ENCODE peak calls at places on chromosomes 2 and 18, in six cellular contexts. One of them, this sample, is unnamed. For H3K9me3, the result is how much of the 10 kb centered on the place peaks cover.

GRCh38 chr2:176079285-176079830 is 4.4 kb downstream of the EVX2 start:
- DNase-seq in aorta: no peak
- DNase-seq in A549: peak
- DNase-seq in thoracic aorta: no peak
- DNase-seq in SJCRH30: no peak
- DNase-seq in fibroblast of lung: no peak
- DNase-seq in this sample: no peak

GRCh38 chr2:178006710-178007109 is 65.9 kb downstream of the PDE11A start:
- DNase-seq in aorta: no peak
- DNase-seq in A549: no peak
- DNase-seq in thoracic aorta: no peak
- DNase-seq in SJCRH30: no peak
- DNase-seq in fibroblast of lung: no peak
- DNase-seq in this sample: no peak

GRCh38 chr2:131035112-131035825 is 58.0 kb downstream of the FAM168B start:
- DNase-seq in aorta: no peak
- DNase-seq in A549: no peak
- DNase-seq in thoracic aorta: no peak
- DNase-seq in SJCRH30: no peak
- DNase-seq in fibroblast of lung: no peak
- DNase-seq in this sample: peak

GRCh38 chr2:46963961-46964673 is 48.5 kb upstream of the MCFD2 start:
- DNase-seq in aorta: no peak
- DNase-seq in A549: no peak
- DNase-seq in thoracic aorta: no peak
- DNase-seq in SJCRH30: no peak
- DNase-seq in fibroblast of lung: peak
- DNase-seq in this sample: no peak

GRCh38 chr18:58135170-58135569 is 91.1 kb downstream of the NEDD4L start:
- DNase-seq in aorta: no peak
- DNase-seq in A549: no peak
- DNase-seq in thoracic aorta: no peak
- DNase-seq in SJCRH30: no peak
- DNase-seq in fibroblast of lung: peak
- DNase-seq in this sample: no peak

GRCh38 chr2:222448806-222449205 is 24.5 kb downstream of the SGPP2 start:
- DNase-seq in aorta: no peak
- DNase-seq in A549: no peak
- DNase-seq in thoracic aorta: no peak
- DNase-seq in SJCRH30: peak
- DNase-seq in fibroblast of lung: peak
- DNase-seq in this sample: peak

GRCh38 chr2:196335238-196335637 is 163.9 kb upstream of the STK17B start:
- DNase-seq in aorta: no peak
- DNase-seq in A549: peak
- DNase-seq in thoracic aorta: no peak
- DNase-seq in SJCRH30: no peak
- DNase-seq in fibroblast of lung: peak
- DNase-seq in this sample: no peak

GRCh38 chr2:54394392-54394791 is 61.7 kb upstream of the SPTBN1 start:
- DNase-seq in aorta: no peak
- DNase-seq in A549: no peak
- DNase-seq in thoracic aorta: no peak
- DNase-seq in SJCRH30: no peak
- DNase-seq in fibroblast of lung: peak
- DNase-seq in this sample: no peak

GRCh38 chr18:62616331-62616805 is 93.5 kb downstream of the ZCCHC2 start:
- DNase-seq in aorta: no peak
- DNase-seq in A549: no peak
- DNase-seq in thoracic aorta: no peak
- DNase-seq in SJCRH30: no peak
- DNase-seq in fibroblast of lung: no peak
- DNase-seq in this sample: peak

GRCh38 chr2:46967990-46968647 is 52.5 kb upstream of the MCFD2 start:
- DNase-seq in aorta: peak
- DNase-seq in A549: peak
- DNase-seq in thoracic aorta: peak
- DNase-seq in SJCRH30: no peak
- DNase-seq in fibroblast of lung: peak
- DNase-seq in this sample: peak

GRCh38 chr2:106344302-106344701 is 123.9 kb downstream of the RGPD3 start:
- DNase-seq in aorta: no peak
- DNase-seq in A549: no peak
- DNase-seq in thoracic aorta: no peak
- DNase-seq in SJCRH30: no peak
- DNase-seq in fibroblast of lung: no peak
- DNase-seq in this sample: no peak

GRCh38 chr2:143802242-143802641 is 673.0 kb downstream of the ARHGAP15 start:
- DNase-seq in aorta: no peak
- DNase-seq in A549: no peak
- DNase-seq in thoracic aorta: no peak
- DNase-seq in SJCRH30: no peak
- DNase-seq in fibroblast of lung: peak
- DNase-seq in this sample: no peak

GRCh38 chr2:3198119-3198518 is 179.5 kb downstream of the EIPR1 start:
- DNase-seq in aorta: no peak
- DNase-seq in A549: no peak
- DNase-seq in thoracic aorta: no peak
- DNase-seq in SJCRH30: peak
- DNase-seq in fibroblast of lung: no peak
- DNase-seq in this sample: no peak

GRCh38 chr2:129767987-129768386 is 211.5 kb upstream of the RAB6C start:
- DNase-seq in aorta: no peak
- DNase-seq in A549: no peak
- DNase-seq in thoracic aorta: no peak
- DNase-seq in SJCRH30: no peak
- DNase-seq in fibroblast of lung: no peak
- DNase-seq in this sample: no peak

GRCh38 chr2:39289609-39290008 is 45.8 kb upstream of the CDKL4 start:
- DNase-seq in aorta: no peak
- DNase-seq in A549: no peak
- DNase-seq in thoracic aorta: no peak
- DNase-seq in SJCRH30: no peak
- DNase-seq in fibroblast of lung: no peak
- DNase-seq in this sample: no peak

GRCh38 chr18:35306588-35307250 is 16.7 kb upstream of the ZSCAN30 start:
- DNase-seq in aorta: no peak
- DNase-seq in A549: no peak
- DNase-seq in thoracic aorta: no peak
- DNase-seq in SJCRH30: no peak
- DNase-seq in fibroblast of lung: peak
- DNase-seq in this sample: no peak

DNA sequence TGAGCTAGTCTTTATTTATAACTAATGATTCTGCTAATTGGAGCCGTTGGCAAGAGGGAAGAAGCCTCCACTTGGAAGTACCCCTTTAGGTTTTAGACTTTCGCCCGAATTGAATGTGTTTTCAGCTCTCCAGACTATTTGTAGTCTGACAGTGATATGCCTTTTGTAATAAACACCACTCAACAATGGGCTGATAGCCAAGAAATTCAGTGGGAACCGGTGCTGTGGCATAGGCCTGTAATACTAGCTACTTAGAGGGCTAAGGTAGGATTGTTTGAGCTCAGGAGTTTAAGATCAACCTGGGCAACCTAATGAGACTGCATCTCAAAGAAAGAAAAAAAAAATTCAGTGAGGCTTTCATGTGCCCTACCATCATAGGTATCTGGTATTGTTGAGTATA is 13.6 kb upstream of the ZSCAN30 start:
- DNase-seq in aorta: no peak
- DNase-seq in A549: no peak
- DNase-seq in thoracic aorta: no peak
- DNase-seq in SJCRH30: no peak
- DNase-seq in fibroblast of lung: no peak
- DNase-seq in this sample: no peak
- H3K9me3 ChIP-seq in aorta: under half
- H3K9me3 ChIP-seq in A549: half or more
- H3K9me3 ChIP-seq in thoracic aorta: half or more
- H3K9me3 ChIP-seq in SJCRH30: under half
- H3K9me3 ChIP-seq in fibroblast of lung: under half
- H3K9me3 ChIP-seq in this sample: under half

DNA sequence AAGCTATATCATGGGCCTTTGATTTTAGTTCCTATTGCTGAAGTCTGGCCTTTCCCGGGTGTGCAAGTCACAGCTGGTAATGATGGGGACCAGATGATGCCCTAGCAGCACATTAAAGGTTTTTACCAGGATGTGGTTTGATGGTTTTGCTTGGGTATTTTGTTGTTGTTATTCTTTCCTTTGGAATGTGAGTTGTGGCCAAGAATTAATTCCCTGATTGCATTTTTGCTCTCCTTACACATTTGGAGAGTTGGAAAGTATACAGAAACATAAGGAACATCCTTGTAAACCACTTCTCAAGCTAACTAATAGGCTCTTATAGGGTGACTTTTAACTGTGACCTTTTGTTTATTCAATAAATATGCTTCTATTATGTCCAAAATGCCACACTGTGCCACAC is 154.1 kb upstream of the MMADHC start:
- DNase-seq in aorta: no peak
- DNase-seq in A549: no peak
- DNase-seq in thoracic aorta: no peak
- DNase-seq in SJCRH30: peak
- DNase-seq in fibroblast of lung: peak
- DNase-seq in this sample: no peak
- H3K27ac ChIP-seq in aorta: no peak
- H3K27ac ChIP-seq in A549: no peak
- H3K27ac ChIP-seq in thoracic aorta: no peak
- H3K27ac ChIP-seq in SJCRH30: no peak
- H3K27ac ChIP-seq in fibroblast of lung: peak
- H3K27ac ChIP-seq in this sample: no peak

GRCh38 chr2:34849827-34850226 is 1250.7 kb upstream of the FAM98A start:
- DNase-seq in aorta: no peak
- DNase-seq in A549: no peak
- DNase-seq in thoracic aorta: no peak
- DNase-seq in SJCRH30: no peak
- DNase-seq in fibroblast of lung: no peak
- DNase-seq in this sample: no peak
- H3K9me3 ChIP-seq in aorta: under half
- H3K9me3 ChIP-seq in A549: under half
- H3K9me3 ChIP-seq in thoracic aorta: under half
- H3K9me3 ChIP-seq in SJCRH30: under half
- H3K9me3 ChIP-seq in fibroblast of lung: under half
- H3K9me3 ChIP-seq in this sample: under half

GRCh38 chr2:6967301-6967700 is 50.1 kb downstream of the RNF144A start:
- DNase-seq in aorta: no peak
- DNase-seq in A549: no peak
- DNase-seq in thoracic aorta: no peak
- DNase-seq in SJCRH30: no peak
- DNase-seq in fibroblast of lung: no peak
- DNase-seq in this sample: no peak

GRCh38 chr2:6963727-6964126 is 46.5 kb downstream of the RNF144A start:
- DNase-seq in aorta: no peak
- DNase-seq in A549: no peak
- DNase-seq in thoracic aorta: no peak
- DNase-seq in SJCRH30: peak
- DNase-seq in fibroblast of lung: no peak
- DNase-seq in this sample: no peak

GRCh38 chr2:6968319-6969100 is 51.3 kb downstream of the RNF144A start:
- DNase-seq in aorta: no peak
- DNase-seq in A549: no peak
- DNase-seq in thoracic aorta: no peak
- DNase-seq in SJCRH30: no peak
- DNase-seq in fibroblast of lung: no peak
- DNase-seq in this sample: no peak

GRCh38 chr2:6966541-6966940 is 49.3 kb downstream of the RNF144A start:
- DNase-seq in aorta: no peak
- DNase-seq in A549: no peak
- DNase-seq in thoracic aorta: no peak
- DNase-seq in SJCRH30: no peak
- DNase-seq in fibroblast of lung: no peak
- DNase-seq in this sample: no peak

GRCh38 chr2:6965071-6965795 is 48.0 kb downstream of the RNF144A start:
- DNase-seq in aorta: no peak
- DNase-seq in A549: no peak
- DNase-seq in thoracic aorta: no peak
- DNase-seq in SJCRH30: no peak
- DNase-seq in fibroblast of lung: no peak
- DNase-seq in this sample: no peak
- H3K27ac ChIP-seq in aorta: no peak
- H3K27ac ChIP-seq in A549: no peak
- H3K27ac ChIP-seq in thoracic aorta: no peak
- H3K27ac ChIP-seq in SJCRH30: no peak
- H3K27ac ChIP-seq in fibroblast of lung: no peak
- H3K27ac ChIP-seq in this sample: no peak

This sample was measured in sigmoid colon.